ENCODE peak calls at places on chromosomes 13 and 19, in nine cellular contexts. D is HFF-Myc, N is Peyer's patch, T is gastrocnemius medialis, I is hepatocyte, J is pancreas, H is omental fat pad, R is lower lobe of right lung, Z is H9. L is an unnamed sample.
A peak's percentile ranks its signal among the peaks of the same experiment; 100 is the strongest.

GRCh38 chr13:113052971-113053370 is 52.6 kb upstream of the F7 start:
- DNase-seq in D (no peak), N (no peak), T (no peak), I (no peak), J (peak; percentile 39), H (no peak), R (peak; percentile 31), Z (no peak), L (no peak)

GRCh38 chr19:13057744-13058143 is 44.9 kb downstream of the LYL1 start:
- DNase-seq in D (no peak), N (no peak), T (no peak), I (peak; percentile 76), J (no peak), H (no peak), R (peak; percentile 36), Z (no peak), L (no peak)

GRCh38 chr13:92187378-92187989 is 789.1 kb downstream of the GPC5 start:
- DNase-seq in D (peak; percentile 16), N (no peak), T (no peak), I (peak; percentile 69), J (no peak), H (no peak), R (no peak), Z (no peak), L (peak; percentile 38)

GRCh38 chr13:110850840-110851239 is 64.0 kb downstream of the ANKRD10 start:
- DNase-seq in D (no peak), N (no peak), T (no peak), I (no peak), J (no peak), H (no peak), R (no peak), Z (no peak), L (no peak)

GRCh38 chr13:104015646-104016396 is 949.6 kb upstream of the SLC10A2 start:
- DNase-seq in D (no peak), N (no peak), T (no peak), I (no peak), J (no peak), H (no peak), R (no peak), Z (no peak), L (no peak)

GRCh38 chr13:50549221-50549942 is 294.1 kb downstream of the DLEU7 start:
- DNase-seq in D (no peak), N (no peak), T (no peak), I (no peak), J (no peak), H (no peak), R (no peak), Z (no peak), L (no peak)

GRCh38 chr19:36605101-36605838 is at the start of gene ZNF382:
- DNase-seq in D (no peak), N (peak; percentile 74), T (peak; percentile 12), I (peak; percentile 91), J (peak; percentile 86), H (peak; percentile 51), R (peak; percentile 83), Z (peak; percentile 64), L (peak; percentile 93)

GRCh38 chr13:73367886-73368285 is 309.1 kb downstream of the KLF5 start:
- DNase-seq in D (no peak), N (no peak), T (no peak), I (no peak), J (no peak), H (no peak), R (no peak), Z (no peak), L (no peak)

GRCh38 chr19:38061294-38061693 is 154.3 kb downstream of the SIPA1L3 start:
- DNase-seq in D (peak; percentile 79), N (no peak), T (no peak), I (no peak), J (no peak), H (no peak), R (no peak), Z (no peak), L (no peak)

DNA sequence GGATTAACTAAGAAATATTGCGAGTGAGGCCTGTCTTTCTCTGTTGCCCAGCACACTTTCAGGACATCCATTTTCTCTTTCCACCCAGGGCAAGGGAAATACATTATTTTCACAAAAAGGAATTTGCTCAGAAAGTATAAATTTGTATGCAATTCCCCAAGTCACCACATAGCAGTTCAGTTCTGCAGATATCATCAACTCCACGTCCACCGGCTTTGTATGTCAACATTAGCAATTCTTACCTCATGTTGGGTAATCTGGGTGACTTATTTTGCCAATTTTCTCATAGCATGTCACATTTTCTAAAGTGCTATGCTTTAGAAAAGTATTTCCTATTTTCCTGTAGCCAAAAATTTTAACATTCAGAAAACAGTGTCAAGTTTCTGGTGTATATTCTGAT is 501.8 kb downstream of the EFNB2 start:
- DNase-seq in D (no peak), N (no peak), T (no peak), I (peak; percentile 23), J (no peak), H (no peak), R (no peak), Z (no peak), L (no peak)
- TF ChIP-seq CTCF in D (no peak), N (peak; percentile 7), T (no peak), I (peak; percentile 22), J (no peak), H (no peak), R (no peak), Z (peak; percentile 34), L (no peak)

GRCh38 chr13:25085125-25085742 is 10.7 kb upstream of the PABPC3 start:
- DNase-seq in D (peak; percentile 3), N (no peak), T (no peak), I (peak; percentile 69), J (no peak), H (no peak), R (no peak), Z (peak; percentile 54), L (peak; percentile 61)
- TF ChIP-seq CTCF in D (peak; percentile 73), N (peak; percentile 25), T (no peak), I (peak; percentile 61), J (peak; percentile 35), H (no peak), R (peak; percentile 37), Z (peak; percentile 80), L (peak; percentile 38)

DNA sequence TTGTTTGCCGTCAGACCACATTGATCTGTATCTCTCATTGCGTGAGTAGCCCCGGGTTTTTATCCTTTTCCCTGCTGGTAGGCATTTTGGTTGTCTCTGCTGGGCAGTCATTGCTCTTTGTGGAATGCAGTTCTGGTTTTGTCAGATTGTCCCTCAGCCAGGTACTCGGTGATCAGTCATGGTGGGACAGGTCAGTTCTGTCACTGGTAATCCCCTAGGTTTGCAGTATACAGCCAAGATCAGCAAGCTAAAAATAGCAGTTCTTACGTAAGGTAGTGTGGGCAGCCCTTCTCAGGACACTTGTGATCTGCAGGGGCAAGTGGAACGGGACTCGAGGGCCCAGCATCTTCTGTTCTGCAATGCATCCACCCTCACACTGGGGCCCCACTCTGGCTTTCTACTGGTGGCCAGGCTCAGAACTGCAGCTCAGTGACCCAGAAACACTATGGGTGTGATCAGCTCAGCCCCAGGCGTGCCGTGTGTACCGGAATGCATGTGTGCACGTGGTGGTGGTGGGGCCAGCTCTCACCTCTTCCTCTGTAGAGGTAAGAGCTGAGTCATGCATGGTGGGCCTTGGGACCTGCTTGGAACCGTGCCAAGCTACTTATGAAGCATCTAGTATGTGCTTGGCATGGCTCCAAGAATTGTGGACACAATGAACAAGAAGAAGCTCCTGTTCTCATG is 6.3 kb downstream of the PLEKHF1 start:
- DNase-seq in D (no peak), N (peak; percentile 89), T (peak; percentile 86), I (peak; percentile 76), J (no peak), H (peak; percentile 21), R (peak; percentile 78), Z (no peak), L (peak; percentile 81)
- TF ChIP-seq CTCF in D (peak; percentile 5), N (peak; percentile 45), T (peak; percentile 52), I (no peak), J (no peak), H (no peak), R (peak; percentile 32), Z (peak; percentile 20), L (peak; percentile 5)

GRCh38 chr13:94711561-94712286 is 621 bp downstream of the SOX21 start:
- DNase-seq in D (no peak), N (no peak), T (no peak), I (peak; percentile 46), J (peak; percentile 63), H (no peak), R (no peak), Z (peak; percentile 54), L (peak; percentile 69)

GRCh38 chr13:94710081-94710809 is 2.1 kb downstream of the SOX21 start:
- DNase-seq in D (no peak), N (no peak), T (no peak), I (no peak), J (no peak), H (no peak), R (no peak), Z (peak; percentile 34), L (peak; percentile 42)

GRCh38 chr13:94712287-94712811 is at the start of gene SOX21:
- DNase-seq in D (no peak), N (no peak), T (no peak), I (no peak), J (peak; percentile 59), H (no peak), R (no peak), Z (peak; percentile 49), L (peak; percentile 49)

GRCh38 chr13:94708971-94709614 is 3.3 kb downstream of the SOX21 start:
- DNase-seq in D (no peak), N (no peak), T (no peak), I (no peak), J (no peak), H (no peak), R (no peak), Z (no peak), L (peak; percentile 10)

GRCh38 chr13:94710881-94711560 is 1.3 kb downstream of the SOX21 start:
- DNase-seq in D (no peak), N (no peak), T (no peak), I (peak; percentile 43), J (peak; percentile 59), H (no peak), R (no peak), Z (peak; percentile 64), L (peak; percentile 77)
- TF ChIP-seq CTCF in D (peak; percentile 16), N (peak; percentile 13), T (no peak), I (peak; percentile 15), J (no peak), H (no peak), R (no peak), Z (no peak), L (no peak)